ENCODE peak calls at places on chromosome 7, in eight cellular contexts. E is GM13976, Y is astrocyte, G is omental fat pad, L is cardiac muscle cell, C is fibroblast of lung, W is NB4, B is bronchial epithelial cell. O is an unnamed sample.

GRCh38 chr7:4470246-4470645 is 211.8 kb upstream of the FOXK1 start:
- DNase-seq in E (no peak), Y (no peak), G (no peak), L (peak), C (no peak), W (peak), B (no peak), O (no peak)

GRCh38 chr7:16465469-16466086 is at the start of gene SOSTDC1:
- DNase-seq in E (no peak), Y (peak), G (no peak), L (peak), C (peak), W (no peak), B (peak), O (no peak)

GRCh38 chr7:125358551-125359167 is 429.0 kb upstream of the POT1 start:
- DNase-seq in E (no peak), Y (no peak), G (no peak), L (no peak), C (peak), W (no peak), B (no peak), O (no peak)

GRCh38 chr7:48154792-48155413 is 16.4 kb upstream of the ABCA13 start:
- DNase-seq in E (no peak), Y (no peak), G (no peak), L (peak), C (peak), W (peak), B (peak), O (no peak)

GRCh38 chr7:134186022-134186421 is 58.9 kb downstream of the LRGUK start:
- DNase-seq in E (no peak), Y (peak), G (no peak), L (no peak), C (peak), W (no peak), B (peak), O (no peak)

GRCh38 chr7:30920021-30920583 is 8.4 kb downstream of the AQP1 start:
- DNase-seq in E (no peak), Y (peak), G (no peak), L (no peak), C (peak), W (no peak), B (no peak), O (no peak)

GRCh38 chr7:122588621-122589020 is 110.3 kb downstream of the RNF133 start:
- DNase-seq in E (no peak), Y (peak), G (no peak), L (no peak), C (peak), W (no peak), B (peak), O (no peak)

GRCh38 chr7:111202321-111202720 is 111.4 kb downstream of the LRRN3 start:
- DNase-seq in E (no peak), Y (no peak), G (no peak), L (no peak), C (no peak), W (no peak), B (no peak), O (no peak)

GRCh38 chr7:21898265-21898930 is 47.3 kb downstream of the CDCA7L start:
- DNase-seq in E (peak), Y (no peak), G (no peak), L (no peak), C (no peak), W (peak), B (no peak), O (no peak)

GRCh38 chr7:132141109-132141508 is 435.2 kb downstream of the PLXNA4 start:
- DNase-seq in E (no peak), Y (peak), G (no peak), L (no peak), C (peak), W (no peak), B (peak), O (no peak)

GRCh38 chr7:132142006-132142405 is 434.3 kb downstream of the PLXNA4 start:
- DNase-seq in E (no peak), Y (no peak), G (no peak), L (no peak), C (no peak), W (no peak), B (no peak), O (no peak)

GRCh38 chr7:132145063-132145462 is 431.2 kb downstream of the PLXNA4 start:
- DNase-seq in E (no peak), Y (no peak), G (no peak), L (no peak), C (no peak), W (no peak), B (no peak), O (no peak)

GRCh38 chr7:132148876-132149275 is 427.4 kb downstream of the PLXNA4 start:
- DNase-seq in E (no peak), Y (no peak), G (no peak), L (no peak), C (no peak), W (no peak), B (peak), O (no peak)

DNA sequence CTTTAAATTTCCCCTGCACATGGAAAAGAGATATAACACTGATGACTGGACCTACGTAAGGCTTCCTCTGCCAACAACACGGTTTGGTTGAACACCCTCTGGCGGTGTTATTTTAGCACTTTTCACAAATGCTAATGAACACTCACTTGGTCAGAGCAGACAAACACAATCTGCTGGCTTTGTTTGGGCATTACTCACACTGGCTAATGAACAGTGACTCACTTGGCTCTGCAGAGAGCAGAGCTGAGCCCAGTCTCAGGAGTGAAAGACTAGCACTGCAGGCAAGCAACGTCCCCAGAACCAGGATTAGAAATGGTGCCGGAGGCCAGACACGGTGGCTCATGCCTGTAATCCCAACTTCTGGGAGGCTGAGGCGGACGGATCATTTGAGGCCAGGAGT is 430.8 kb downstream of the PLXNA4 start:
- DNase-seq in E (no peak), Y (peak), G (no peak), L (no peak), C (peak), W (no peak), B (peak), O (no peak)
- TF ChIP-seq CTCF in E (no peak), Y (no peak), G (no peak), L (peak), C (no peak), W (no peak), B (peak), O (no peak)

GRCh38 chr7:7212612-7213011 is 30.3 kb downstream of the C1GALT1 start:
- DNase-seq in E (no peak), Y (peak), G (no peak), L (no peak), C (peak), W (no peak), B (no peak), O (no peak)

GRCh38 chr7:7214398-7215347 is 32.3 kb downstream of the C1GALT1 start:
- DNase-seq in E (no peak), Y (no peak), G (no peak), L (no peak), C (no peak), W (no peak), B (no peak), O (no peak)

GRCh38 chr7:7219216-7219615 is 36.9 kb downstream of the C1GALT1 start:
- DNase-seq in E (no peak), Y (no peak), G (no peak), L (no peak), C (no peak), W (peak), B (peak), O (no peak)

GRCh38 chr7:7220821-7221220 is 38.5 kb downstream of the C1GALT1 start:
- DNase-seq in E (no peak), Y (no peak), G (no peak), L (no peak), C (no peak), W (no peak), B (no peak), O (no peak)

DNA sequence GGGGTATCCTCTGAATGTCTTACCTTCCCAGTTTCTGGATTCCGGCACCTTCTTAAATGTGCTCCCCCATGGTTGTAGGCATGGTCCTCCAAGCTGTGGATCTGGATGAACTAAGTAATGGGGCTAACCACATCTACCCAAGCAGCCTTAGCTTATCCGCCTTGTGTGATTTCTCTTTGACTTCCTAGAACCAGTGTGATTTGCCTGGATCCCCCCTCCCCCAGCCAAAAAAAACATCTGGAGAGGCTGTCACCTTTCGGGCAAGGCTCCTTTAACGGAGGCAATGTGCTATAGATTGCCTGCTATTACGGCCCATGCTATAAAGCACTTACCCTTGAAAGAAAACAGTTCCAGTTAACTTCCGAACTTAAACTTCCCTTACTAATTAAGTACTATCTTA is 33.9 kb downstream of the C1GALT1 start:
- DNase-seq in E (no peak), Y (no peak), G (no peak), L (no peak), C (no peak), W (no peak), B (no peak), O (no peak)
- TF ChIP-seq CTCF in E (no peak), Y (no peak), G (no peak), L (no peak), C (no peak), W (no peak), B (no peak), O (no peak)

DNA sequence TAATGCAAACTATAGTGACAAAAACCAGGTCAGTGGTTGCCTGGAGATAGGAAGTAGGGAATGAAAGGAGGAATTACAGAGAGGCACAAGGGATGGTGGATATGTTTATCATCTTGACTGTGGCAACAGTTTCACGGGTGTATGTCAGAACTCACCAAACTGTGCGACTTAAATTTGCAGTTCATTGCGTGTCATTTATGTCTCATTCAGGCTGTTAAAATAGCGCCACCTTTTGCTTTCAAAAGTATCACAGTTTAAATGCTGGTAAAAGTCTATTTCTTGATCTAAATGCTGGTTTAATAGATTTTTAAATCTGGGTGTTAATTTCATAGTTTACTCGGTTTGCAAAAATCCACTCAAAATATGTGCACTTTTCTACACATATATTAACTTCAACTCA is 51.0 kb downstream of the PTTG1IP2 start:
- DNase-seq in E (no peak), Y (no peak), G (no peak), L (peak), C (peak), W (peak), B (peak), O (no peak)
- TF ChIP-seq CTCF in E (peak), Y (peak), G (no peak), L (peak), C (peak), W (peak), B (peak), O (no peak)

GRCh38 chr7:99008181-99008631 is 129.9 kb downstream of the TRRAP start:
- DNase-seq in E (no peak), Y (no peak), G (no peak), L (no peak), C (no peak), W (no peak), B (no peak), O (no peak)
- TF ChIP-seq CTCF in E (no peak), Y (no peak), G (no peak), L (no peak), C (no peak), W (no peak), B (no peak), O (no peak)

DNA sequence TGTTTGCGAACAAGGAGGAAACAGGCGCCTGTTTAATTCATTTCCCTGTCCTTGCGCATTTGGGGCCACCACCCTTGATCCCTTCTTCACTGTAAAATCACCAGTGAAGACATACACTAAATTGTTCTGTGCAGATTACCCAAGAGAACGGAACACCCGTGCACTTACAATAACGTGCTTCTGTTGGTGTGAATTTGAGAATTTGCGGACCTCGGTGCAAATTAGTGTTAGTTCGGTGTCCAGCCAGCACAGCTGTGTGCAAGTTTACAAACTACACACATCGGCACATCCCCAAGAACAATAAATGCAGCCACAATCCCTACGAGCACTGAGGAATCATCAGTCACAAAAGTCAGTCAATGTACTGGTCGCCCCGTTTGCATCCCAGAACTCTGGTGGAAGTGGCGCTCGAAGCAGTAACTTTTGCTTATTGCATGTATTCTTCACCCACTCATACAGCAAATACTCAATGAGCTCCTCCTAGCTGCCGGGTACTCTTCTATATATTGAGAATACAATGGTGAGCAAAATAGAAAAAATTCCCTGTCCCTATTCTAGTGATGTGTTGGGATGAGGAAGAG is 791 bp upstream of the CNOT4 start:
- DNase-seq in E (peak), Y (no peak), G (no peak), L (no peak), C (no peak), W (peak), B (peak), O (no peak)
- TF ChIP-seq CTCF in E (no peak), Y (no peak), G (no peak), L (peak), C (peak), W (no peak), B (no peak), O (no peak)

DNA sequence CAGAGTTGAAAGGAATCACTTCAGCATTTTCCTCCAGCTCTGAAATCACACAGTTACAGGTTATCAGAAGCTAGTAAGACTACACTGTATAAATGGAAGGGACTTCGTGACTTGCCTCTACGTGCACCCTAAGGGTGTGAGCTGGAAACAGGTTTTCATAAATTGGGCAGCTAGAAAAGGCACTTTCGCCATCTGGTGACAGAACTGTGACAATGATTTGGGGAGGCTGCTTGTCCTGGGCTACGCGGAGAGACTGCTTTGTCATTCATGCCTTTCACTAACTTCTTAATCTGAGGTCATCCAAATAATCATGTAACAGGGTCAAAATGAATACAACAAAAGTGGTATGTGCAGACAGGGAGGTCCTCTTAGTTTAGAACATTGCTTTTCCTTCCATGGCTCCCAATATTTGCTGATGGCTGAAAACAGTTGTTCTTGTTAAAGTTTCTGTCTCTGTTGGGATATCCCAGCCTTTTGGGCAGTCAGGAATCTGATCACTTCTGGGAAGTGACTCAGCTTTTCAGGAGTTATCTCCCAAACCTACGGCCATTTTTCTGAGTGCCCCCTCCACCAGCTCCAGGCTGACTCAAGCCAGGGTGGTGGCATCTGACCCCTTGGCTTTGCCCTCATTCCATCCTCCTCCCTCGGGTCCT is 17.8 kb downstream of the VWC2 start:
- DNase-seq in E (peak), Y (no peak), G (no peak), L (peak), C (no peak), W (peak), B (peak), O (no peak)
- TF ChIP-seq CTCF in E (peak), Y (no peak), G (no peak), L (no peak), C (no peak), W (peak), B (peak), O (no peak)

GRCh38 chr7:2689343-2689847 is 1.4 kb downstream of the AMZ1 start:
- DNase-seq in E (no peak), Y (no peak), G (no peak), L (no peak), C (no peak), W (no peak), B (no peak), O (no peak)
- TF ChIP-seq CTCF in E (no peak), Y (no peak), G (no peak), L (no peak), C (no peak), W (no peak), B (no peak), O (no peak)

GRCh38 chr7:93231264-93231663 is 902 bp upstream of the VPS50 start:
- DNase-seq in E (no peak), Y (no peak), G (no peak), L (no peak), C (no peak), W (peak), B (peak), O (no peak)

GRCh38 chr7:93228302-93228701 is 2.0 kb upstream of the HEPACAM2 start:
- DNase-seq in E (peak), Y (peak), G (no peak), L (peak), C (peak), W (peak), B (peak), O (no peak)

GRCh38 chr7:93226310-93226709 is at the start of gene HEPACAM2:
- DNase-seq in E (no peak), Y (no peak), G (no peak), L (no peak), C (no peak), W (no peak), B (no peak), O (no peak)

GRCh38 chr7:93232673-93233018 is 480 bp downstream of the VPS50 start:
- DNase-seq in E (no peak), Y (no peak), G (no peak), L (no peak), C (no peak), W (peak), B (peak), O (no peak)

GRCh38 chr7:93231799-93232672 is at the start of gene VPS50:
- DNase-seq in E (peak), Y (peak), G (peak), L (peak), C (peak), W (peak), B (peak), O (peak)
- TF ChIP-seq CTCF in E (peak), Y (no peak), G (no peak), L (no peak), C (no peak), W (no peak), B (no peak), O (no peak)

GRCh38 chr7:157004050-157004838 is 6.2 kb downstream of the MNX1 start:
- DNase-seq in E (no peak), Y (peak), G (no peak), L (peak), C (peak), W (no peak), B (no peak), O (no peak)

GRCh38 chr7:157006205-157006747 is 4.2 kb downstream of the MNX1 start:
- DNase-seq in E (no peak), Y (no peak), G (no peak), L (no peak), C (no peak), W (no peak), B (no peak), O (no peak)

GRCh38 chr7:157006829-157007469 is 3.5 kb downstream of the MNX1 start:
- DNase-seq in E (no peak), Y (no peak), G (no peak), L (no peak), C (no peak), W (no peak), B (no peak), O (no peak)

GRCh38 chr7:157004839-157005455 is 5.5 kb downstream of the MNX1 start:
- DNase-seq in E (no peak), Y (no peak), G (no peak), L (no peak), C (no peak), W (no peak), B (no peak), O (no peak)

GRCh38 chr7:157005456-157006204 is 4.8 kb downstream of the MNX1 start:
- DNase-seq in E (no peak), Y (no peak), G (no peak), L (no peak), C (no peak), W (peak), B (no peak), O (no peak)
- TF ChIP-seq CTCF in E (no peak), Y (no peak), G (no peak), L (no peak), C (no peak), W (no peak), B (no peak), O (no peak)